ENCODE peak calls at places on chromosome X, in six cellular contexts. S is fibroblast of lung, X is heart right ventricle, G is psoas muscle, U is heart left ventricle, V is lower lobe of right lung. E is an unnamed sample.

GRCh38 chrX:123959281-123960063 is 2.0 kb upstream of the STAG2 start:
- DNase-seq in S (peak), X (peak), G (peak), U (peak), V (peak), E (no peak)

GRCh38 chrX:65706041-65706828 is 38.8 kb downstream of the MSN start:
- DNase-seq in S (peak), X (peak), G (peak), U (peak), V (no peak), E (no peak)

GRCh38 chrX:136635235-136635634 is 12.7 kb upstream of the CD40LG start:
- DNase-seq in S (no peak), X (no peak), G (no peak), U (no peak), V (no peak), E (no peak)

GRCh38 chrX:10855845-10856244 is 235.5 kb upstream of the MID1 start:
- DNase-seq in S (no peak), X (no peak), G (no peak), U (no peak), V (no peak), E (no peak)

GRCh38 chrX:13791559-13791958 is 25.3 kb downstream of the GPM6B start:
- DNase-seq in S (no peak), X (no peak), G (no peak), U (no peak), V (no peak), E (no peak)

GRCh38 chrX:70087857-70088256 is 25.6 kb downstream of the OTUD6A start:
- DNase-seq in S (no peak), X (no peak), G (no peak), U (no peak), V (no peak), E (no peak)

GRCh38 chrX:136608295-136608933 is 39.5 kb upstream of the CD40LG start:
- DNase-seq in S (peak), X (peak), G (peak), U (peak), V (peak), E (no peak)

GRCh38 chrX:2642146-2642545 is 48.9 kb upstream of the CD99 start:
- DNase-seq in S (no peak), X (no peak), G (no peak), U (no peak), V (no peak), E (no peak)

GRCh38 chrX:150693782-150694574 is 782 bp downstream of the MTMR1 start:
- DNase-seq in S (peak), X (peak), G (peak), U (peak), V (peak), E (peak)

GRCh38 chrX:115630204-115630603 is 69.2 kb downstream of the PLS3 start:
- DNase-seq in S (peak), X (no peak), G (no peak), U (no peak), V (no peak), E (no peak)

GRCh38 chrX:103538728-103539127 is 19.4 kb upstream of the RAB40A start:
- DNase-seq in S (peak), X (no peak), G (no peak), U (no peak), V (no peak), E (no peak)

DNA sequence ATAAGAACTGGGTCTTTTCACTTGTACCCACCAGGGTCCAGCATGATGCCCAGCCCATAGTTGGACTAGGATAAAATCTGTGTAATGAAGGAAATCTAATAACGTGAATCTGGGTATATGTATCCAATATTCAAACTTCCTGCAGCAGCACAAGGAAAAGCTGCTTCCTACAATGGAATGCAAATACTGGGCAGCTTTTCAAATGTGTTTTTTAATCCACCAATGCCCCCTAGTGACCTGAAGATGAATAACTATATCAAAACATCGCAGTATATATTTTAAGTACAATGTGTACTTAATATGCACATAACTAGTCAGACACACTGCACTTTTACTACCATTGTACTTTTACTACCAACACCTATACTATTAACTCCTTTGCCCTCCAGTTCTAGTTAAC is 5.3 kb downstream of the APOO start:
- DNase-seq in S (peak), X (no peak), G (no peak), U (no peak), V (no peak), E (no peak)
- H3K4me3 ChIP-seq in S (peak), X (no peak), G (peak), U (no peak), V (peak), E (no peak)

GRCh38 chrX:48801281-48802088 is at the start of gene HDAC6:
- DNase-seq in S (peak), X (peak), G (peak), U (peak), V (peak), E (peak)

GRCh38 chrX:48800574-48801280 is 1.1 kb upstream of the HDAC6 start:
- DNase-seq in S (no peak), X (no peak), G (no peak), U (no peak), V (no peak), E (no peak)

GRCh38 chrX:48802089-48802812 is 384 bp downstream of the HDAC6 start:
- DNase-seq in S (peak), X (peak), G (peak), U (peak), V (peak), E (peak)

GRCh38 chrX:48802813-48803261 is 970 bp downstream of the HDAC6 start:
- DNase-seq in S (no peak), X (no peak), G (no peak), U (no peak), V (no peak), E (no peak)

DNA sequence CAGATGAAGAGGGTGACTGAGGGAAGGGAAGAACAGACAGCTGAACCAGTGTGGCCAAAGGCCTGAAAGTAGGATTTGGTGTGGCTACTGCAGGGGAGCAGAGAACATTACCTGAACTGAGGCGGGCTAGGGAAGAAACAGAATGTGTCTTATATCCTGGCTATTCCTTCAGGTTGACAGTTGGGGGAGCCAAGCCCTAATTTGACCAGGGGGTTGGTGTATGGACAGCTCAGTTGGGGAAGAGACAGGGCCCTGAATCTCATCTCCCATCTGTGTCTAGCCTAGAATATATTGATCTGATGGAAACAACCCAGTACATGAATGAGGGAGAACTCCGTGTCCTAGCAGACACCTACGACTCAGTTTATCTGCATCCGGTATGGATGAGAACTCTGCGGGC is 4.2 kb downstream of the HDAC6 start:
- DNase-seq in S (no peak), X (no peak), G (no peak), U (no peak), V (no peak), E (no peak)
- TF ChIP-seq CTCF in S (no peak), X (no peak), G (no peak), U (no peak), V (no peak), E (no peak)

GRCh38 chrX:39689374-39690104 is 408.2 kb downstream of the BCOR start:
- DNase-seq in S (no peak), X (no peak), G (no peak), U (no peak), V (no peak), E (no peak)
- H3K4me3 ChIP-seq in S (peak), X (peak), G (peak), U (peak), V (peak), E (peak)

GRCh38 chrX:94107981-94108380 is 434.0 kb downstream of the FAM133A start:
- DNase-seq in S (no peak), X (no peak), G (no peak), U (no peak), V (no peak), E (no peak)
- TF ChIP-seq CTCF in S (no peak), X (no peak), G (no peak), U (no peak), V (no peak), E (peak)

GRCh38 chrX:39821011-39821708 is 276.6 kb downstream of the BCOR start:
- DNase-seq in S (peak), X (peak), G (no peak), U (peak), V (no peak), E (no peak)
- H3K4me3 ChIP-seq in S (peak), X (peak), G (peak), U (peak), V (peak), E (peak)

GRCh38 chrX:72461288-72461687 is 111.4 kb downstream of the HDAC8 start:
- DNase-seq in S (peak), X (no peak), G (no peak), U (no peak), V (no peak), E (no peak)
- TF ChIP-seq CTCF in S (no peak), X (no peak), G (no peak), U (no peak), V (no peak), E (no peak)

GRCh38 chrX:132692066-132692465 is 203.2 kb upstream of the MBNL3 start:
- DNase-seq in S (no peak), X (no peak), G (no peak), U (peak), V (peak), E (no peak)
- H3K4me3 ChIP-seq in S (no peak), X (no peak), G (no peak), U (no peak), V (no peak), E (no peak)

GRCh38 chrX:8869812-8870211 is 68.6 kb upstream of the FAM9A start:
- DNase-seq in S (no peak), X (no peak), G (no peak), U (no peak), V (no peak), E (no peak)

GRCh38 chrX:8870411-8870810 is 69.2 kb upstream of the FAM9A start:
- DNase-seq in S (no peak), X (no peak), G (no peak), U (no peak), V (no peak), E (no peak)

GRCh38 chrX:8868070-8868795 is 67.0 kb upstream of the FAM9A start:
- DNase-seq in S (peak), X (no peak), G (no peak), U (no peak), V (no peak), E (peak)

GRCh38 chrX:8867454-8867853 is 66.3 kb upstream of the FAM9A start:
- DNase-seq in S (no peak), X (no peak), G (no peak), U (no peak), V (no peak), E (no peak)

DNA sequence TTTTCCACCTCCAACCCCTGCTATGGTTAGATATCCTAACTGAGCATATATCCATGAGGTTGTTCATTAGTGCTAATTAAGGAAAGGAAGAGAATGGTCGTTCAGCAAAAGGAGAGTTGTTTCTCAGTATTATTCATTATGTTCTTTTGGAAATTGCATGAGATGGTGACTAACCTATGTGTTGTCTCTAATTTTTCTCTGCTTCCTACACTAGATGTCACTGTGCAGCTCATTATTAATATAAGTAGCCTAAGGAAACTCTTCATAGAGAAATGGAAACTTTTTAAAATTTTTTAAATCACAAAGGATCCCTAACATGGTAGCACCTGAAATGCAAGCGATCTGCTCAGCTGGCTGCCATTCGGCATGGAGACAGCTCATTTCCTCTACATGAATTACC is 67.7 kb upstream of the FAM9A start:
- DNase-seq in S (peak), X (no peak), G (no peak), U (no peak), V (no peak), E (no peak)
- TF ChIP-seq CTCF in S (peak), X (peak), G (no peak), U (peak), V (no peak), E (peak)